ENCODE peak calls at places on chromosomes 5 and 9, in seven cellular contexts. G is A673; V is right atrium auricular region; Z is endodermal cell; D is right lobe of liver; S is CD8-positive, alpha-beta T cell; N is adrenal gland. C is an unnamed sample. For H3K36me3, the result is how much of the 10 kb centered on the place peaks cover.

GRCh38 chr9:89277454-89277853 is 33.5 kb upstream of the CKS2 start:
- DNase-seq in G (no peak), N (no peak), V (no peak), D (no peak), Z (no peak), S (no peak), C (no peak)

GRCh38 chr5:137217599-137218200 is 281.4 kb downstream of the SPOCK1 start:
- DNase-seq in S (no peak), D (no peak), G (no peak), N (no peak), Z (no peak), V (no peak), C (no peak)

GRCh38 chr5:39428639-39429038 is 3.9 kb upstream of the DAB2 start:
- DNase-seq in N (no peak), Z (no peak), G (no peak), V (no peak), D (no peak), S (no peak), C (no peak)

GRCh38 chr9:74285075-74285474 is 212.1 kb upstream of the RORB start:
- DNase-seq in V (no peak), G (peak), Z (no peak), D (no peak), S (no peak), N (no peak), C (no peak)

GRCh38 chr9:106916491-106917235 is 53.7 kb downstream of the ZNF462 start:
- DNase-seq in S (no peak), N (peak), G (peak), V (no peak), Z (no peak), D (no peak), C (no peak)

GRCh38 chr9:131879531-131880290 is 139.8 kb upstream of the RAPGEF1 start:
- DNase-seq in V (no peak), D (no peak), G (no peak), Z (no peak), N (no peak), S (no peak), C (no peak)

GRCh38 chr9:122518841-122519240 is at the start of gene OR1J4:
- DNase-seq in N (no peak), V (no peak), D (no peak), S (no peak), Z (no peak), G (no peak), C (no peak)

GRCh38 chr9:121551985-121552753 is 52.5 kb upstream of the GGTA1 start:
- DNase-seq in G (no peak), V (no peak), S (no peak), D (no peak), Z (no peak), N (no peak), C (no peak)

GRCh38 chr9:88733651-88734470 is 198.9 kb downstream of the NXNL2 start:
- DNase-seq in Z (no peak), G (peak), S (no peak), N (peak), D (no peak), V (peak), C (no peak)

GRCh38 chr9:115633099-115633498 is 515.1 kb upstream of the TNC start:
- DNase-seq in G (no peak), S (no peak), Z (no peak), V (no peak), N (no peak), D (no peak), C (no peak)
- TF ChIP-seq CTCF in G (no peak), S (no peak), Z (no peak), V (no peak), N (no peak), D (no peak), C (no peak)

GRCh38 chr5:138573949-138574670 is 1.1 kb downstream of the HSPA9 start:
- DNase-seq in N (no peak), V (no peak), Z (no peak), G (no peak), D (no peak), S (no peak), C (no peak)

GRCh38 chr5:138575194-138576015 is at the start of gene HSPA9:
- DNase-seq in G (peak), D (peak), V (peak), N (peak), Z (peak), S (peak), C (peak)

GRCh38 chr5:138570871-138571270 is 4.3 kb downstream of the HSPA9 start:
- DNase-seq in N (no peak), G (no peak), S (no peak), V (no peak), Z (no peak), D (no peak), C (no peak)

GRCh38 chr5:138574744-138575193 is 432 bp downstream of the HSPA9 start:
- DNase-seq in D (no peak), S (no peak), Z (no peak), G (no peak), V (no peak), N (peak), C (no peak)

GRCh38 chr5:138573223-138573622 is 2.0 kb downstream of the HSPA9 start:
- DNase-seq in D (no peak), S (no peak), V (no peak), G (no peak), N (no peak), Z (no peak), C (no peak)
- H3K4me3 ChIP-seq in D (no peak), S (no peak), V (no peak), G (peak), N (no peak), Z (peak), C (peak)

GRCh38 chr5:10293907-10294662 is 13.6 kb downstream of the CMBL start:
- DNase-seq in S (no peak), G (no peak), V (no peak), N (no peak), D (no peak), Z (no peak), C (no peak)
- H3K36me3 ChIP-seq in S (under half), G (under half), V (under half), N (under half), D (under half), Z (under half), C (under half)

GRCh38 chr5:112119527-112119926 is 299.6 kb downstream of the EPB41L4A start:
- DNase-seq in D (no peak), V (no peak), S (no peak), N (no peak), G (no peak), Z (no peak), C (no peak)

GRCh38 chr5:112121268-112121667 is 297.8 kb downstream of the EPB41L4A start:
- DNase-seq in S (no peak), N (no peak), Z (no peak), D (no peak), V (no peak), G (no peak), C (no peak)

GRCh38 chr5:112119969-112120368 is 299.1 kb downstream of the EPB41L4A start:
- DNase-seq in S (no peak), D (no peak), Z (no peak), N (no peak), G (no peak), V (no peak), C (no peak)

GRCh38 chr5:112113565-112113964 is 305.5 kb downstream of the EPB41L4A start:
- DNase-seq in N (no peak), Z (no peak), G (no peak), S (no peak), D (no peak), V (no peak), C (no peak)

GRCh38 chr5:112116372-112116771 is 302.7 kb downstream of the EPB41L4A start:
- DNase-seq in N (no peak), G (no peak), Z (no peak), S (no peak), V (no peak), D (no peak), C (no peak)
- TF ChIP-seq CTCF in N (no peak), G (no peak), Z (no peak), S (no peak), V (no peak), D (no peak), C (no peak)

DNA sequence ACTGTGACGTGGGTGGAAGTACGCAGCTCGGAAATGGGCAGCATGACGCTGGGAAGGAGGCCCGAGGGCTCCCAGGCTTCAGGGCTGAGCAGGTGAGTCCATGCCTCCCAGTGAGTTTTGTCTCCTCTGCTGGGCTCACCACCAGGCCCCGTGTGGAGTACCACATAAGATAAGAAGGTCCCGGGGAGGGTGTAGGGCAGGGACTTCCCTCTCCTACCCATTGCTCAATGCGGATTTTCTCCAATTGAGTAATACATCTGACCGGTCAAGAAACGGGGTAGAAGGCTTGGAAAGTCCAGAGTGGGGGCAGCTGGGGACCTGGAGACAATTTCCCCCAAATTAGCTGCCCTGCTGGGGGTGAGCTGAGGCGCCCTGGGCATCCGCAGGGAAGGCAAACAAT is 2.4 kb downstream of the SLC2A6 start:
- DNase-seq in V (no peak), N (no peak), S (no peak), G (no peak), Z (no peak), D (no peak), C (peak)
- H3K4me3 ChIP-seq in V (no peak), N (no peak), S (no peak), G (no peak), Z (no peak), D (no peak), C (no peak)

DNA sequence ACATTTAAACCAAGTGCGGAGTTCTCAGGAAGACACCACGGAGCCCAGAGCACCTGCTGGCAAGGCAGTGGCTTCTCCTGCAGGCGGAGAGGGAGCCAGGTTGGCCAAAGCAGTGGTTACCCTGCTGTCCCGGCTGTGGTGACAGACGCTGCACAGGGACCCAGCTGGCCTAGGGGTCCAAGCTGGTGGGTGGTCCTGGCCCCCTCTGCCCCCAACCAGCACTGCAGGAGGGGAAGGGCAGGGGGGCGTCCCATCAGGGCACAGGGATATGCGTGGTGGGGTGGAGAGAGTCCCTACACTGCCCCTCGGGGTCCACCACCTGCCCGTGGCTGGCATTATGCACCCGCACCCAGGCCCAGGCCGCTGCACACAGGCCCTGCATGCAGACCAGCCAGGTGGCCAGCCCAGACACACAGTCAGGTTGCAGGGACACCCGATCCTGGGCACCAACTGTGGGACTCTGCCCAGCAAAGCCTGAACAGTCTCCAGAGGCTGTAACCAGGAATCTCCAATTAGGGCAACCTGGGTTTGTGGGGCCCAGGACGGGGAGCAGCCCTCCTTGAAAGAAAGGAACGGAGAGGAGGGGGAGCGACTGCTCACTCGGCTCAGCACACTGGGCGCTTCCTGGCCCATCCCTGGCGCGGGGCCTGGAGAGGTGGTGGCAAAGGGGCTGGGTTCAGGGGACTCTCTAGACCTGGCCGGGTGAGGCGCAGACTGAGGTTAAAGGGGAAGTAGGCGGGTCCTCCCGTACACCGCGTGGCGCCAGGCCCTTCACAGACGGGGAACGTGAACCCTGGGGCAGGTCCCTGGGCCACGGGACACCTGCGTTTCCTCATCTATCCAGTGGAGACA is 46.3 kb downstream of the NACC2 start:
- DNase-seq in S (no peak), Z (peak), V (peak), N (no peak), D (peak), G (no peak), C (peak)
- H3K36me3 ChIP-seq in S (under half), Z (under half), V (under half), N (under half), D (under half), G (under half), C (under half)

GRCh38 chr9:13274901-13275641 is 4.4 kb downstream of the MPDZ start:
- DNase-seq in N (no peak), Z (no peak), D (no peak), S (no peak), V (no peak), G (peak), C (no peak)
- TF ChIP-seq CTCF in N (no peak), Z (no peak), D (no peak), S (no peak), V (no peak), G (no peak), C (no peak)